ENCODE peak calls at places on chromosomes 5 and 9, in six cellular contexts. M is GM06990, C is T follicular helper cell, V is T-cell, Y is heart left ventricle, A is T1000. G is an unnamed sample.

GRCh38 chr5:9284781-9285307 is 261.0 kb downstream of the SEMA5A start:
- DNase-seq in C (no peak), V (no peak), M (no peak), A (no peak), Y (no peak), G (no peak)

GRCh38 chr9:84339523-84339922 is 1.0 kb downstream of the SLC28A3 start:
- DNase-seq in V (no peak), Y (no peak), C (no peak), M (no peak), A (no peak), G (no peak)

GRCh38 chr5:6772886-6773285 is 59.7 kb downstream of the TENT4A start:
- DNase-seq in V (no peak), M (no peak), C (no peak), A (no peak), Y (no peak), G (no peak)

GRCh38 chr9:87127543-87127942 is 180.2 kb upstream of the GAS1 start:
- DNase-seq in M (no peak), Y (no peak), V (no peak), C (no peak), A (no peak), G (no peak)

GRCh38 chr9:136286359-136286986 is 17.4 kb downstream of the CCDC187 start:
- DNase-seq in C (no peak), M (no peak), A (no peak), Y (peak), V (no peak), G (no peak)

GRCh38 chr5:7207979-7208378 is 188.0 kb upstream of the ADCY2 start:
- DNase-seq in V (no peak), C (no peak), M (no peak), Y (no peak), A (no peak), G (no peak)

GRCh38 chr9:127112056-127112455 is 10.4 kb downstream of the ANGPTL2 start:
- DNase-seq in M (no peak), V (no peak), Y (no peak), A (no peak), C (no peak), G (no peak)

GRCh38 chr9:88477300-88477751 is 57.7 kb upstream of the NXNL2 start:
- DNase-seq in V (no peak), A (peak), C (no peak), M (no peak), Y (no peak), G (no peak)

GRCh38 chr5:150671509-150672236 is 10.6 kb downstream of the MYOZ3 start:
- DNase-seq in Y (no peak), C (no peak), A (no peak), M (no peak), V (no peak), G (no peak)

GRCh38 chr9:128494108-128494742 is 10.3 kb upstream of the GLE1 start:
- DNase-seq in V (no peak), A (no peak), M (no peak), C (no peak), Y (peak), G (no peak)

GRCh38 chr9:136328622-136329041 is 1.3 kb downstream of the GPSM1 start:
- DNase-seq in A (no peak), V (no peak), M (no peak), Y (peak), C (no peak), G (peak)

GRCh38 chr5:64954518-64954917 is 185.8 kb downstream of the CWC27 start:
- DNase-seq in Y (no peak), A (no peak), M (peak), C (no peak), V (no peak), G (no peak)

GRCh38 chr9:136036050-136036449 is 59.0 kb downstream of the NACC2 start:
- DNase-seq in M (no peak), V (no peak), Y (no peak), C (no peak), A (no peak), G (no peak)

GRCh38 chr5:175288048-175288621 is 155.8 kb downstream of the DRD1 start:
- DNase-seq in C (no peak), Y (no peak), M (no peak), V (no peak), A (no peak), G (no peak)

GRCh38 chr5:32283539-32284377 is 29.0 kb downstream of the MTMR12 start:
- DNase-seq in M (no peak), A (no peak), C (no peak), V (no peak), Y (no peak), G (no peak)

GRCh38 chr9:130058154-130058553 is 4.4 kb downstream of the GPR107 start:
- DNase-seq in Y (no peak), V (no peak), C (no peak), M (no peak), A (no peak), G (no peak)

GRCh38 chr9:134606951-134607733 is 34.5 kb upstream of the COL5A1 start:
- DNase-seq in V (no peak), C (no peak), A (no peak), M (no peak), Y (no peak), G (no peak)

GRCh38 chr9:9504869-9505268 is 1107.9 kb downstream of the PTPRD start:
- DNase-seq in M (no peak), C (no peak), A (no peak), Y (no peak), V (no peak), G (no peak)

GRCh38 chr9:129682381-129682780 is 16.9 kb downstream of the PRRX2 start:
- DNase-seq in A (no peak), M (no peak), V (no peak), Y (no peak), C (no peak), G (no peak)

GRCh38 chr9:3441197-3441816 is 84.5 kb downstream of the RFX3 start:
- DNase-seq in C (peak), Y (no peak), A (no peak), M (peak), V (peak), G (peak)